ENCODE peak calls at places on chromosomes 11 and 22, in five cellular contexts. I is lower leg skin, A is Peyer's patch, V is A549, U is upper lobe of right lung. M is an unnamed sample.
A peak's percentile ranks its signal among the peaks of the same experiment; 100 is the strongest.

GRCh38 chr11:64665381-64665780 is 57.6 kb downstream of the NRXN2 start:
- DNase-seq in I (peak; percentile 82), A (no peak), V (no peak), U (no peak), M (no peak)

GRCh38 chr11:127035812-127036211 is 35.2 kb upstream of the KIRREL3 start:
- DNase-seq in A (no peak), V (no peak), I (no peak), U (no peak), M (no peak)

GRCh38 chr22:36017661-36018091 is 10.9 kb downstream of the RBFOX2 start:
- DNase-seq in I (no peak), U (no peak), V (no peak), A (peak; percentile 30), M (no peak)

GRCh38 chr11:115496892-115497291 is 7.3 kb downstream of the CADM1 start:
- DNase-seq in A (no peak), V (no peak), I (no peak), U (no peak), M (no peak)

GRCh38 chr11:30936476-30936875 is 350.3 kb upstream of the MPPED2 start:
- DNase-seq in I (no peak), V (no peak), U (no peak), A (no peak), M (no peak)

GRCh38 chr22:37609240-37610152 is 862 bp downstream of the GGA1 start:
- DNase-seq in U (no peak), V (no peak), I (no peak), A (no peak), M (no peak)

GRCh38 chr11:6319879-6320410 is 356 bp downstream of the CAVIN3 start:
- DNase-seq in I (peak; percentile 97), V (peak; percentile 82), A (peak; percentile 35), U (peak; percentile 95), M (peak; percentile 62)

GRCh38 chr11:73268671-73269271 is 3.4 kb upstream of the P2RY6 start:
- DNase-seq in V (no peak), I (peak; percentile 76), U (peak; percentile 48), A (no peak), M (no peak)

GRCh38 chr11:63763506-63764200 is 4.9 kb downstream of the ZFTA start:
- DNase-seq in U (no peak), A (no peak), I (peak; percentile 74), V (no peak), M (no peak)

GRCh38 chr11:1746516-1746931 is 3.9 kb downstream of the IFITM10 start:
- DNase-seq in U (peak; percentile 65), A (no peak), I (peak; percentile 88), V (no peak), M (no peak)

GRCh38 chr11:118619444-118620205 is 12.2 kb downstream of the PHLDB1 start:
- DNase-seq in U (peak; percentile 13), A (no peak), I (peak; percentile 84), V (peak; percentile 53), M (no peak)

GRCh38 chr11:71324788-71325417 is 72.5 kb upstream of the SHANK2 start:
- DNase-seq in A (no peak), I (peak; percentile 75), U (peak; percentile 38), V (no peak), M (no peak)

GRCh38 chr11:19714093-19714386 is 1.4 kb downstream of the NAV2 start:
- DNase-seq in A (no peak), I (no peak), V (no peak), U (peak; percentile 70), M (no peak)

GRCh38 chr11:34536056-34536455 is 22.5 kb upstream of the ELF5 start:
- DNase-seq in I (no peak), V (no peak), A (no peak), U (no peak), M (no peak)

GRCh38 chr11:20611892-20612291 is 12.5 kb downstream of the SLC6A5 start:
- DNase-seq in U (no peak), A (no peak), I (no peak), V (no peak), M (no peak)

GRCh38 chr11:128775513-128775912 is 81.6 kb downstream of the FLI1 start:
- DNase-seq in U (no peak), I (no peak), V (no peak), A (no peak), M (no peak)

GRCh38 chr11:94117871-94118270 is 10.8 kb upstream of the PANX1 start:
- DNase-seq in A (no peak), V (no peak), I (no peak), U (no peak), M (no peak)

GRCh38 chr11:112157274-112157766 is 6.6 kb downstream of the IL18 start:
- DNase-seq in A (no peak), U (no peak), I (no peak), V (peak; percentile 95), M (no peak)

GRCh38 chr11:64226507-64227051 is 505 bp downstream of the NUDT22 start:
- DNase-seq in A (peak; percentile 85), V (no peak), I (peak; percentile 91), U (peak; percentile 87), M (no peak)

GRCh38 chr11:27228891-27229290 is 134.1 kb downstream of the CCDC34 start:
- DNase-seq in V (no peak), I (no peak), U (no peak), A (no peak), M (no peak)

GRCh38 chr11:119094816-119095065 is 6.9 kb downstream of the DPAGT1 start:
- DNase-seq in V (no peak), U (peak; percentile 94), A (peak; percentile 81), I (peak; percentile 95), M (no peak)

GRCh38 chr11:45960387-45961110 is 38.1 kb downstream of the LARGE2 start:
- DNase-seq in V (no peak), A (no peak), I (no peak), U (no peak), M (no peak)

GRCh38 chr11:74682731-74683278 is 48.4 kb downstream of the CHRDL2 start:
- DNase-seq in V (no peak), A (no peak), U (peak; percentile 51), I (peak; percentile 59), M (no peak)

GRCh38 chr22:19855504-19856409 is 1.1 kb upstream of the GNB1L start:
- DNase-seq in I (peak; percentile 91), V (peak; percentile 70), A (peak; percentile 71), U (peak; percentile 85), M (no peak)

GRCh38 chr11:16846305-16846704 is 107.9 kb downstream of the C11orf58 start:
- DNase-seq in A (no peak), U (no peak), I (no peak), V (peak; percentile 10), M (no peak)
- TF ChIP-seq CTCF in A (no peak), U (no peak), I (no peak), V (no peak), M (no peak)

GRCh38 chr11:69797156-69797555 is 22.0 kb upstream of the FGF4 start:
- DNase-seq in U (no peak), V (peak; percentile 50), A (no peak), I (no peak), M (no peak)
- TF ChIP-seq CTCF in U (no peak), V (no peak), A (no peak), I (no peak), M (no peak)

DNA sequence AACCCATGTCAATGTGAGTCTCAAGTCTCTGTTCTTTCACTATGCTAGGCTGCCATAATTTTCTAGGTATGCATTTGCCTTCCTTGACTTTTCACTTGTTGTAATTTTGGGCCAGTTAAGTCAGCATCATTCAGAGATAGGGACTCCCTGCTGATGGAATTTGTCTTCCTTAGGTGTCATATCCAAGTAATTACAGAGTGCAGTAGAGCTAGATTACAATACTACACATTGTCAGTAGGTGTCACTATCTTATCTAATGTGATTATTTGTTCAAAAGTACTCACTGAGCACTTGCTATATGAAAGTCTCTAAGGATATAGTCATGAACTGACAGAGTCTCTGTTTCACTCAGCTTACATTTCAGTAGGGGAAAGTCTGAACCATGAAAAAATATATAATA is 25.0 kb upstream of the SYN3 start:
- DNase-seq in V (no peak), A (no peak), I (no peak), U (no peak), M (no peak)
- TF ChIP-seq CTCF in V (no peak), A (peak; percentile 12), I (no peak), U (peak; percentile 11), M (no peak)

GRCh38 chr11:133058501-133058900 is 473.8 kb downstream of the OPCML start:
- DNase-seq in A (no peak), U (no peak), V (no peak), I (no peak), M (no peak)

GRCh38 chr11:133064961-133065360 is 467.3 kb downstream of the OPCML start:
- DNase-seq in I (peak; percentile 74), U (no peak), V (no peak), A (no peak), M (no peak)

GRCh38 chr11:133070053-133070713 is 462.1 kb downstream of the OPCML start:
- DNase-seq in A (no peak), I (no peak), V (no peak), U (no peak), M (no peak)

GRCh38 chr11:133065847-133066485 is 466.3 kb downstream of the OPCML start:
- DNase-seq in I (peak; percentile 76), A (no peak), V (no peak), U (no peak), M (no peak)

DNA sequence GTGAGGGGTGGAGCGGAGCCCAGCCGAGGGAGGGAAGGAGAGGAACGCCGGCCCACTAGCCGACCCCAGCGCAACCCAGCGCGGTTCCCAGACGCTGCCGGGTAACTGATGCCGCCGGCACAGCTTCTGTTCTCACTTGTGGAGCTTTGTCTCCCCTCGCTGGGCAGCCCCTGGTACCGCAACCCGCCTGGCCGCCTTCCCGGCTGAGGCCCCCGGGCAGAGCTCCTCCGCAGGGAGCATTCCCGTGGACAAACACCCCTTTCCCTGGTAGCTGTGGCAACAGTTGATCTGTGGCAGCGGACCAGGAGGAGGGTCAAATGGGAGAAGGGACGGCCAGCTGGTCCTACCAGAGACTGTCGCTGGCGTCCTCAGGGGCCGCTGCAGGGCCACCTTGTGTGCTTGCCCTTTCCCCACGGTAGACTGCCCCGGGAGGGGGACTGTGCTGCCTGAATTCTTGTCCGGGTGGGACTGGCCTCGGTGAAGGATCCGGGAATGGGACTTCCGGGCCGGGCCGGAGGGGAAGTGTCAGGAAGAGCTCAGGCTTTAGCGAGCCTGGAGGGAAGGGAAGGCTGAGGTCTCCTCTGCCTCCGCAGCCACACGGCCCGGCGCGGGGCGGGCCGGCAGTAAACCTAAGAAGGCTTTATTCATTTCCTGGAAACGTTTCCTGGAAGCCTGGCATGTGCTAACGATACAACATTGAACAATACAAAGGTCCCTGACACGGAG is 468.0 kb downstream of the OPCML start:
- DNase-seq in V (no peak), A (no peak), U (peak; percentile 85), I (peak; percentile 92), M (no peak)
- TF ChIP-seq CTCF in V (no peak), A (peak; percentile 67), U (peak; percentile 53), I (no peak), M (no peak)

GRCh38 chr11:44176541-44177213 is 81.2 kb downstream of the EXT2 start:
- DNase-seq in I (no peak), A (no peak), V (no peak), U (no peak), M (no peak)

GRCh38 chr11:44179173-44179572 is 83.7 kb downstream of the EXT2 start:
- DNase-seq in I (no peak), U (no peak), V (no peak), A (no peak), M (no peak)

GRCh38 chr11:44177905-44178304 is 82.4 kb downstream of the EXT2 start:
- DNase-seq in A (no peak), I (no peak), U (no peak), V (no peak), M (no peak)

GRCh38 chr11:44180107-44180506 is 84.6 kb downstream of the EXT2 start:
- DNase-seq in U (no peak), V (no peak), A (no peak), I (no peak), M (no peak)

GRCh38 chr11:44178381-44178780 is 82.9 kb downstream of the EXT2 start:
- DNase-seq in V (no peak), I (no peak), A (no peak), U (no peak), M (no peak)
- TF ChIP-seq CTCF in V (no peak), I (no peak), A (no peak), U (no peak), M (no peak)